ENCODE peak calls at places on chromosome 16, in nine cellular contexts. W is endothelial cell of umbilical vein, P is PC-3, G is fibroblast of lung, U is mammary epithelial cell, H is IMR-90, I is GM23248, D is NT2/D1, Y is neural progenitor cell. O is an unnamed sample.

GRCh38 chr16:19289805-19290490 is 4.4 kb downstream of the CLEC19A start:
- DNase-seq in W (no peak), P (no peak), G (no peak), U (no peak), H (no peak), I (no peak), D (no peak), Y (peak; percentile 83), O (no peak)

GRCh38 chr16:74577882-74578366 is 29.0 kb downstream of the GLG1 start:
- DNase-seq in W (peak; percentile 65), P (peak; percentile 75), G (peak; percentile 75), U (peak; percentile 70), H (peak; percentile 88), I (peak; percentile 83), D (no peak), Y (no peak), O (peak; percentile 63)

GRCh38 chr16:46730126-46730525 is 18.0 kb downstream of the MYLK3 start:
- DNase-seq in W (no peak), P (no peak), G (no peak), U (no peak), H (no peak), I (no peak), D (no peak), Y (no peak), O (no peak)

GRCh38 chr16:67868290-67868689 is 4.6 kb upstream of the EDC4 start:
- DNase-seq in W (no peak), P (no peak), G (no peak), U (no peak), H (no peak), I (no peak), D (no peak), Y (no peak), O (no peak)

GRCh38 chr16:15049581-15050180 is 6.2 kb downstream of the NTAN1 start:
- DNase-seq in W (peak; percentile 74), P (no peak), G (no peak), U (no peak), H (no peak), I (no peak), D (no peak), Y (no peak), O (no peak)

GRCh38 chr16:11205754-11206459 is 50.1 kb downstream of the SOCS1 start:
- DNase-seq in W (peak; percentile 9), P (no peak), G (peak; percentile 19), U (no peak), H (peak; percentile 42), I (peak; percentile 43), D (peak; percentile 27), Y (no peak), O (peak; percentile 27)

GRCh38 chr16:64051826-64052225 is 1070.0 kb downstream of the CDH11 start:
- DNase-seq in W (peak; percentile 19), P (peak; percentile 37), G (peak; percentile 3), U (peak; percentile 4), H (no peak), I (peak; percentile 33), D (peak; percentile 11), Y (peak; percentile 42), O (peak; percentile 39)

GRCh38 chr16:52069866-52070265 is 477.1 kb downstream of the TOX3 start:
- DNase-seq in W (no peak), P (peak; percentile 2), G (peak; percentile 17), U (peak; percentile 12), H (peak; percentile 11), I (peak; percentile 43), D (peak; percentile 23), Y (peak; percentile 59), O (peak; percentile 1)

GRCh38 chr16:60905806-60906205 is 1130.4 kb downstream of the CDH8 start:
- DNase-seq in W (no peak), P (no peak), G (peak; percentile 85), U (no peak), H (no peak), I (no peak), D (no peak), Y (peak; percentile 74), O (no peak)

GRCh38 chr16:51919736-51920135 is 627.2 kb downstream of the TOX3 start:
- DNase-seq in W (no peak), P (no peak), G (no peak), U (peak; percentile 16), H (peak; percentile 16), I (peak; percentile 4), D (no peak), Y (no peak), O (no peak)

DNA sequence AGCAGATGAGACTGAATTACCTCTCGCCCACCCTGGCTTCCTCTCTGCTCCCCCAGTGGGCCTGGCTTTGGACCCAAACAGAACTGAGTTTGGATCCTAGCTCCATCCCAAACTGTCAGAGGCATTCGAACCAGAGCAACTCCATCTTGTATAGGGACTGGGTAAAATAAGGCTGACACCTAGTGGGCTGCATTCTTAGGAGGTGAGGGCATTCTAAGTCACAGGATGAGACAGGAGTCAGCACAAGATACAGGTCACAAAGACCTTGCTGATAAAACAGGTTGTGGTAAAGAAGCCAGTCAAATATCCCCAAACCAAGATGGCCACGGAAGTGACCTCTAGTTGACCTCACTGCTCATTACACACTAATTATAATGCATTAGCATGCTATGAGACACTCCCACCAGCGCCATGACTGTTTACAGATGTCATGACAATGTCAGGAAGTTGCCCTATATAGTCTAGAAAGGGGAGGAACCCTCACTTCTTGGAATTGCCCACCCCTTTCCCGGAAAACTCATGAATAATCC is 44.4 kb downstream of the LYRM1 start:
- DNase-seq in W (peak; percentile 18), P (peak; percentile 25), G (peak; percentile 65), U (peak; percentile 19), H (peak; percentile 16), I (peak; percentile 27), D (no peak), Y (no peak), O (no peak)
- H3K36me3 ChIP-seq in W (no peaks in the 10 kb centered on the region), P (no peaks in the 10 kb centered on the region), G (no peaks in the 10 kb centered on the region), U (no peaks in the 10 kb centered on the region), H (no peaks in the 10 kb centered on the region), I (no peaks in the 10 kb centered on the region), D (no peaks in the 10 kb centered on the region), Y (no peaks in the 10 kb centered on the region), O (no peaks in the 10 kb centered on the region)

GRCh38 chr16:21554795-21555585 is 44.4 kb upstream of the METTL9 start:
- DNase-seq in W (peak; percentile 66), P (peak; percentile 86), G (peak; percentile 57), U (peak; percentile 70), H (peak; percentile 71), I (peak; percentile 96), D (peak; percentile 82), Y (peak; percentile 95), O (peak; percentile 93)
- H3K4me3 ChIP-seq in W (no peak overlapping the region), P (peak overlapping the region; percentile 59), G (no peak overlapping the region), U (no peak overlapping the region), H (no peak overlapping the region), I (peak overlapping the region; percentile 24), D (no peak overlapping the region), Y (peak overlapping the region; percentile 17), O (peak overlapping the region; percentile 35)

GRCh38 chr16:17084134-17084533 is 386.6 kb downstream of the XYLT1 start:
- DNase-seq in W (no peak), P (no peak), G (no peak), U (no peak), H (no peak), I (peak; percentile 25), D (no peak), Y (peak; percentile 63), O (no peak)
- H3K9ac ChIP-seq in W (no peak overlapping the region), P (no peak overlapping the region), G (no peak overlapping the region), U (no peak overlapping the region), H (no peak overlapping the region), I (no peak overlapping the region), D (no peak overlapping the region), Y (no peak overlapping the region), O (no peak overlapping the region)

DNA sequence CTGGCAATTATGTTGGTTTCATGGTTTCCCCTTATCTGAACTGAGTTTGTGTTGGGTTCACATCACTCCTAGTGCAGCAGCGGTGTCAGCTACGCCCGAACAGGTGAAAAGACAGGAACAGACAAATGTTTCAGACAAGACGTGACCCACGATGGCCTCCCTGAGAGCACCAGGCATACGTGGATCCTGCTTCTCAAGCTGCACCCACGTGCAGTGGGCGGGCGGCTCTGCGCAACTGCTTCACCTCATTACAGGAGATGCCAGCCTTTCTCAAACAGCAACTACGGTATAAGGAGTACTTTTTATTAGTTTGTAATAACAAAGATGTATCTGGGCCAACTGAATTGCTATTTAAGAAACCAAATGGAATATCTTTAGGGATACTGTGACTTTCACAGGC is 32.8 kb upstream of the SLC38A8 start:
- DNase-seq in W (no peak), P (no peak), G (no peak), U (no peak), H (no peak), I (no peak), D (no peak), Y (no peak), O (no peak)
- H3K36me3 ChIP-seq in W (peaks cover 20% of the 10 kb centered on the region), P (peaks cover 3% of the 10 kb centered on the region), G (peaks cover 4% of the 10 kb centered on the region), U (peaks cover 12% of the 10 kb centered on the region), H (peaks cover 41% of the 10 kb centered on the region), I (peaks cover 42% of the 10 kb centered on the region), D (peaks cover 80% of the 10 kb centered on the region), Y (no peaks in the 10 kb centered on the region), O (peaks cover 77% of the 10 kb centered on the region)

GRCh38 chr16:50281391-50282009 is 15.1 kb downstream of the ADCY7 start:
- DNase-seq in W (no peak), P (no peak), G (no peak), U (no peak), H (no peak), I (no peak), D (no peak), Y (no peak), O (no peak)
- H3K4me3 ChIP-seq in W (no peak overlapping the region), P (no peak overlapping the region), G (no peak overlapping the region), U (no peak overlapping the region), H (no peak overlapping the region), I (no peak overlapping the region), D (no peak overlapping the region), Y (no peak overlapping the region), O (no peak overlapping the region)

DNA sequence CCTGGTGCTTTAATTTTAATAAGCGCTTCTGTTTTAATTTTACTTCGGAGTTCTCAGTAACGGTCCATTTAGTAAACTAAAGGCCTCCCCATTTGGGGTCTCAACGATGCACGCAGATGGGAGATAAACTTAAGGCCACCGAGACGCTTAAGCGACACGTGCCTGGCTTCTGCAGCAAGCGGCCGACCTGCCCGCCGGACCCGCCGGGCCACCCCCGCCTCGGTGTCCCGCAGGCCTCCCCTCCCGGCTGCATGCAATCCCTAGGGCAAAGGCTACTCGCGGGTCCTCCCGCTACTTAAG is 592 bp downstream of the GCSH start:
- DNase-seq in W (no peak), P (peak; percentile 2), G (no peak), U (no peak), H (no peak), I (no peak), D (no peak), Y (no peak), O (no peak)
- H3K9ac ChIP-seq in W (peak overlapping the region; percentile 30), P (peak overlapping the region; percentile 87), G (peak overlapping the region; percentile 54), U (peak overlapping the region; percentile 43), H (peak overlapping the region; percentile 63), I (peak overlapping the region; percentile 85), D (peak overlapping the region; percentile 92), Y (peak overlapping the region; percentile 42), O (peak overlapping the region; percentile 93)

DNA sequence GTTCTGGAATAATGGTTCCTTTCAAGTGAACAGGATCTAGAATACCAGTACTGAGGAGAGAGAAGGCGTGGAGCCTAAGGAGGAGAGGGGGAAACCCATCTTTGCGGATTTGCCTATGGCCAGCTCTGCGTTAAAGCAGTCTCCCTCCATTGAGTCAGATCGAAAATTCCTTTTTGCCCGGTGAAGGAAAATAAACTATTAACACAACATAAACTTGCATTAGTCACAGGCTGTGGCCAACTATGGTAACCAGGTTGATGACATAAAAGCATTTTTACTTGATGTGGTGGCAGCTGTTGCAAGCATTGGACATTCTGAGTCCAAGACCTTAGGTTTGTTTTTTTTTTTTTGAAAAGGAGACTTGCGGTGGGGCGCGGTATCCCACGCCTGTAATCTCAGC is 8.9 kb downstream of the LDAF1 start:
- DNase-seq in W (no peak), P (peak; percentile 91), G (peak; percentile 98), U (peak; percentile 95), H (peak; percentile 98), I (peak; percentile 92), D (no peak), Y (no peak), O (peak; percentile 61)
- H3K36me3 ChIP-seq in W (peaks cover 16% of the 10 kb centered on the region), P (peaks cover 5% of the 10 kb centered on the region), G (peaks cover 4% of the 10 kb centered on the region), U (peaks cover 28% of the 10 kb centered on the region), H (peaks cover 39% of the 10 kb centered on the region), I (peaks cover 23% of the 10 kb centered on the region), D (peaks cover 64% of the 10 kb centered on the region), Y (no peaks in the 10 kb centered on the region), O (peaks cover 55% of the 10 kb centered on the region)

O was measured in adipocyte.